ENCODE peak calls at places on chromosomes 5 and 9, in five cellular contexts. L, R, B, U and N are unnamed samples.

GRCh38 chr9:137160716-137161557 is 8.9 kb downstream of the LRRC26 start:
- DNase-seq in R (no peak), L (no peak), U (no peak), B (no peak), N (no peak)

GRCh38 chr5:132422720-132423442 is 53.4 kb downstream of the SLC22A5 start:
- DNase-seq in U (peak), R (no peak), B (no peak), L (peak), N (no peak)

GRCh38 chr9:107137495-107138202 is 145.4 kb upstream of the RAD23B start:
- DNase-seq in U (no peak), B (no peak), R (peak), L (peak), N (no peak)

GRCh38 chr5:27242258-27242626 is 203.9 kb upstream of the CDH9 start:
- DNase-seq in R (no peak), U (no peak), L (peak), B (no peak), N (no peak)

GRCh38 chr9:5652810-5653209 is 23.9 kb downstream of the RIC1 start:
- DNase-seq in R (no peak), U (no peak), L (peak), B (no peak), N (no peak)

GRCh38 chr5:140336388-140336787 is 10.0 kb downstream of the HBEGF start:
- DNase-seq in L (peak), U (peak), B (no peak), R (no peak), N (no peak)

GRCh38 chr9:13705913-13706312 is 426.4 kb upstream of the MPDZ start:
- DNase-seq in L (peak), R (no peak), U (peak), B (no peak), N (no peak)

GRCh38 chr5:68037541-68037940 is 178.0 kb upstream of the PIK3R1 start:
- DNase-seq in L (peak), B (no peak), U (no peak), R (no peak), N (no peak)

GRCh38 chr9:135416771-135417290 is 62.8 kb upstream of the PPP1R26 start:
- DNase-seq in B (no peak), R (no peak), U (no peak), L (no peak), N (no peak)

GRCh38 chr9:33044677-33045282 is 19.7 kb downstream of the DNAJA1 start:
- DNase-seq in B (no peak), R (peak), U (no peak), L (peak), N (peak)

GRCh38 chr5:174571662-174572397 is 152.6 kb upstream of the MSX2 start:
- DNase-seq in B (no peak), U (peak), R (no peak), L (peak), N (peak)

GRCh38 chr9:76756273-76756650 is 8.0 kb upstream of the PCA3 start:
- DNase-seq in L (peak), U (peak), R (peak), B (no peak), N (peak)

GRCh38 chr9:137236238-137236935 is 4.7 kb upstream of the TUBB4B start:
- DNase-seq in U (peak), R (peak), L (peak), B (peak), N (peak)

GRCh38 chr9:13487071-13487470 is 207.6 kb upstream of the MPDZ start:
- DNase-seq in L (no peak), R (no peak), B (no peak), U (no peak), N (no peak)

GRCh38 chr9:119453980-119454379 is 84.7 kb upstream of the BRINP1 start:
- DNase-seq in R (no peak), B (no peak), U (no peak), L (no peak), N (no peak)

GRCh38 chr9:126162611-126163381 is 163.8 kb upstream of the MVB12B start:
- DNase-seq in B (no peak), R (no peak), L (no peak), U (no peak), N (no peak)

GRCh38 chr9:116323012-116323411 is 169.4 kb downstream of the PAPPA start:
- DNase-seq in B (no peak), U (no peak), L (peak), R (no peak), N (no peak)